ENCODE peak calls at places on chromosomes 6 and 20, in four cellular contexts. Y is K562, J is GM12891, Z is GM12878. M is an unnamed sample.

GRCh38 chr6:107132330-107132954 is 17.1 kb upstream of the BEND3 start:
- DNase-seq in Y (no peak), J (no peak), Z (no peak), M (no peak)

GRCh38 chr6:73519943-73520687 is 717 bp downstream of the EEF1A1 start:
- DNase-seq in Y (peak), J (no peak), Z (no peak), M (peak)

GRCh38 chr20:37521091-37521771 is at the start of gene NNAT:
- DNase-seq in Y (no peak), J (no peak), Z (no peak), M (no peak)

GRCh38 chr6:1473166-1473565 is 83.8 kb downstream of the FOXF2 start:
- DNase-seq in Y (no peak), J (no peak), Z (no peak), M (no peak)

GRCh38 chr6:33430991-33431879 is 11.4 kb downstream of the SYNGAP1 start:
- DNase-seq in Y (peak), J (peak), Z (no peak), M (peak)

GRCh38 chr6:5361371-5361770 is 100.1 kb downstream of the FARS2 start:
- DNase-seq in Y (no peak), J (no peak), Z (no peak), M (no peak)

GRCh38 chr6:107987805-107988204 is 29.8 kb upstream of the SEC63 start:
- DNase-seq in Y (no peak), J (no peak), Z (no peak), M (no peak)

GRCh38 chr6:62803094-62803493 is 408.2 kb upstream of the FKBP1C start:
- DNase-seq in Y (no peak), J (no peak), Z (no peak), M (no peak)

GRCh38 chr6:16104624-16105023 is 24.3 kb upstream of the MYLIP start:
- DNase-seq in Y (no peak), J (no peak), Z (no peak), M (no peak)

GRCh38 chr6:162711376-162711775 is 16.2 kb downstream of the PRKN start:
- DNase-seq in Y (no peak), J (no peak), Z (no peak), M (no peak)

GRCh38 chr6:79030511-79030910 is 47.5 kb downstream of the PHIP start:
- DNase-seq in Y (no peak), J (no peak), Z (no peak), M (no peak)

GRCh38 chr6:22643780-22644179 is 74.4 kb downstream of the HDGFL1 start:
- DNase-seq in Y (no peak), J (no peak), Z (no peak), M (peak)

GRCh38 chr6:70325009-70325408 is 22.1 kb upstream of the COL9A1 start:
- DNase-seq in Y (no peak), J (no peak), Z (no peak), M (no peak)

GRCh38 chr6:169908403-169908933 is 157.0 kb downstream of the ERMARD start:
- DNase-seq in Y (no peak), J (no peak), Z (no peak), M (no peak)

GRCh38 chr6:156949376-156949775 is 172.2 kb downstream of the ARID1B start:
- DNase-seq in Y (no peak), J (no peak), Z (no peak), M (no peak)

GRCh38 chr6:63574554-63574900 is 2.2 kb downstream of the LOC128125822 start:
- DNase-seq in Y (no peak), J (no peak), Z (no peak), M (no peak)

GRCh38 chr6:99330159-99330558 is 19.3 kb downstream of the FAXC start:
- DNase-seq in Y (peak), J (peak), Z (peak), M (peak)

GRCh38 chr6:108114861-108115597 is 40.5 kb upstream of the OSTM1 start:
- DNase-seq in Y (no peak), J (peak), Z (no peak), M (peak)

GRCh38 chr6:7135755-7136154 is 28.0 kb downstream of the RREB1 start:
- DNase-seq in Y (no peak), J (no peak), Z (no peak), M (no peak)

GRCh38 chr6:8736046-8736877 is 300.9 kb upstream of the SLC35B3 start:
- DNase-seq in Y (no peak), J (no peak), Z (no peak), M (no peak)

GRCh38 chr20:50284811-50285375 is 94.3 kb downstream of the CEBPB start:
- DNase-seq in Y (no peak), J (no peak), Z (no peak), M (no peak)

GRCh38 chr6:16533721-16534136 is 227.5 kb downstream of the ATXN1 start:
- DNase-seq in Y (no peak), J (no peak), Z (no peak), M (no peak)

GRCh38 chr6:136499370-136499769 is 50.9 kb downstream of the MAP7 start:
- DNase-seq in Y (peak), J (no peak), Z (no peak), M (no peak)

GRCh38 chr6:105380634-105381033 is 22.2 kb downstream of the PREP start:
- DNase-seq in Y (no peak), J (no peak), Z (no peak), M (no peak)

GRCh38 chr6:42243046-42243445 is 25.4 kb upstream of the MRPS10 start:
- DNase-seq in Y (no peak), J (no peak), Z (no peak), M (no peak)

GRCh38 chr6:125300992-125301434 is 754 bp downstream of the HDDC2 start:
- DNase-seq in Y (no peak), J (no peak), Z (no peak), M (peak)

GRCh38 chr6:6057442-6058053 is 50.8 kb upstream of the NRN1 start:
- DNase-seq in Y (peak), J (peak), Z (peak), M (peak)

GRCh38 chr20:815914-816606 is 17.5 kb upstream of the FAM110A start:
- DNase-seq in Y (peak), J (peak), Z (no peak), M (no peak)

GRCh38 chr6:28632326-28632851 is 106.7 kb downstream of the GPX5 start:
- DNase-seq in Y (no peak), J (no peak), Z (no peak), M (no peak)

GRCh38 chr6:149028767-149029405 is 282.1 kb downstream of the UST start:
- DNase-seq in Y (peak), J (no peak), Z (peak), M (peak)

GRCh38 chr6:113433506-113433991 is 423.6 kb upstream of the MARCKS start:
- DNase-seq in Y (no peak), J (no peak), Z (no peak), M (peak)

GRCh38 chr6:14763139-14763538 is 482.7 kb upstream of the JARID2 start:
- DNase-seq in Y (no peak), J (no peak), Z (no peak), M (no peak)

GRCh38 chr6:157885876-157886275 is 62.8 kb downstream of the SNX9 start:
- DNase-seq in Y (no peak), J (no peak), Z (no peak), M (no peak)

GRCh38 chr20:25353754-25354705 is 36.6 kb downstream of the ABHD12 start:
- DNase-seq in Y (no peak), J (no peak), Z (no peak), M (no peak)

GRCh38 chr6:41332241-41332640 is 3.2 kb upstream of the NCR2 start:
- DNase-seq in Y (no peak), J (no peak), Z (no peak), M (no peak)

GRCh38 chr20:43752561-43753301 is 25.9 kb upstream of the GTSF1L start:
- DNase-seq in Y (no peak), J (no peak), Z (peak), M (peak)

GRCh38 chr6:32177182-32177787 is 920 bp upstream of the RNF5 start:
- DNase-seq in Y (peak), J (no peak), Z (no peak), M (no peak)

GRCh38 chr6:32175322-32175710 is 568 bp downstream of the AGPAT1 start:
- DNase-seq in Y (no peak), J (no peak), Z (no peak), M (no peak)

GRCh38 chr6:32175711-32176475 is at the start of gene AGPAT1:
- DNase-seq in Y (peak), J (peak), Z (peak), M (peak)

GRCh38 chr6:32177788-32178546 is at the start of gene RNF5:
- DNase-seq in Y (peak), J (peak), Z (peak), M (peak)

DNA sequence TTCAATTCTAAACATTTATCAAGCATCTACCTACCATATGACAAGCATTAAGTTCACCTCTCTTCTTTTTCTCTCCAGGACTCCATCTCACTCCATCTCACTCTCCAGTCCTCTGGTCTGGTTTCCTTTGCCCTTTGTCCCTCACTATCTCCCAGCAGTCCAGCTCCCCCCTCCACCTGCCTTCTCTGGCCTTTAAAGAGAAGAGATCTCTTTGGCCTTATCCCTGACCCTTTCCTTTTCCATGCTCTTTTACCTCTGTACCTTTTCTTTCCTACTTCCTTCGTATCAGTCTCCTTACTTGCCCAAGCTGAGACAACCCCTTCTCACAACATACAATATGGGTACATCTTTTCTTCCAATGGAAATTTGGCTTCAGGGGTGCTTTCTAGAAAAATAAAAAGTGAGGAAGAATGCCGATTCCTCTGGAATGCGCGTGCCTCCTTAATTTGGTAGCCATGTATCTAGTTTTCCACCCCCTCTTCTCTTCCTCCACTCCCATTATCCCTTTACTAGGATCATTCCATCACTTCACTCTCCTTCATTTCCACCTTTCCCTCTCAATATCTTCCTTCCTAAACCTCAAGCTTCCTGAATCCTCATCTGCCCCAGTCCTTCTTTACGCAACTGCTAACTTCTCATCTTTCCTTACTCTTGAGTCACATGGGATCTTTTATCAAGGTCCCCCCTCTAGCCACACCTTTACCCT is 745 bp upstream of the AGPAT1 start:
- DNase-seq in Y (peak), J (no peak), Z (no peak), M (no peak)
- TF ChIP-seq SPI1 in Y (no peak), J (no peak), Z (no peak), M (no peak)

GRCh38 chr20:54115172-54115854 is 44.9 kb upstream of the BCAS1 start:
- DNase-seq in Y (no peak), J (no peak), Z (no peak), M (peak)
- TF ChIP-seq SPI1 in Y (peak), J (no peak), Z (no peak), M (peak)

GRCh38 chr20:46700481-46700880 is 9.0 kb upstream of the SLC2A10 start:
- DNase-seq in Y (no peak), J (no peak), Z (no peak), M (no peak)

GRCh38 chr20:46699651-46700359 is 9.6 kb upstream of the SLC2A10 start:
- DNase-seq in Y (peak), J (no peak), Z (no peak), M (no peak)

GRCh38 chr20:46701986-46702385 is 7.5 kb upstream of the SLC2A10 start:
- DNase-seq in Y (no peak), J (no peak), Z (no peak), M (no peak)

GRCh38 chr20:46701556-46701955 is 7.9 kb upstream of the SLC2A10 start:
- DNase-seq in Y (no peak), J (no peak), Z (no peak), M (no peak)

DNA sequence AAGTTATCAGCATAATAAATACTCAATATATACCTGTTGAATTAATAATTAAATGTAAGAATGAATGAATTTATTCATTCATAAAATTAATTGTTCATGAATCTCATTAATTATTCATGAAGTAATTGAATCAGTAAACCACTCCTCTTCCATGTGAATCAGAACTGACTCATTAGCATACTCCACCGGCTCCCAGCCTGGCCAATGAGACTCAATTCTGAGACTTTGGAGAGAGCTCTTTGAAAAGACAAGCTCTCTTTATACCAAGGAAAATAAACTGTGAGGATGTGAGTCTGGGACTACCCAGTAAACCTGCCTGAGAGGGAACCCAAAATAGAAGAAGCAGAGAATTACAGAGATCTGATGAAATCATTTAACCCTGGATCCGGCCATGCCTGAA is 8.4 kb upstream of the SLC2A10 start:
- DNase-seq in Y (no peak), J (no peak), Z (no peak), M (no peak)
- TF ChIP-seq SPI1 in Y (no peak), J (no peak), Z (no peak), M (no peak)

GRCh38 chr6:137973201-137973600 is 106.1 kb downstream of the TNFAIP3 start:
- DNase-seq in Y (no peak), J (no peak), Z (no peak), M (no peak)
- TF ChIP-seq SPI1 in Y (no peak), J (no peak), Z (no peak), M (no peak)

DNA sequence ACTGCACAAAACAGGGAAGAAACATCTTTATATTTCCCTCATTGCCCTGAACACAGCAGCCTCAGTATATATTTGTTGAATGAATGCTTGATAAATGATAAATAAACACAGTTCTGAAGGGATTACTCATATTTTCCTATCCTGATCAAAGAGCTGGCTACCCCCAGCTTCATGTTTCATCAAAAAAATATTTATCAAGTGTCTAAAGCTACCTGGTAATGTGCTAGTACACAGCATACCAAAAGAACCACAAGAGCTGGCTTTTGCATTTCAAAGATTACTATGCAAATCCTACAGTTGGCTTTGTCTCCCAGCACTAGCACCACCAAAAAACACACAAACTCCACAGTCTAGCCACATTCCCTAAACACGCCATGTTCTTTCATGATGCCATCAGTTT is 130.0 kb downstream of the BTBD9 start:
- DNase-seq in Y (no peak), J (no peak), Z (no peak), M (no peak)
- TF ChIP-seq SPI1 in Y (no peak), J (no peak), Z (no peak), M (no peak)

M was measured in HL-60.